ENCODE peak calls at places on chromosome 14, in eight cellular contexts. T, O, U, S, P, G, F and X are unnamed samples.

GRCh38 chr14:54220122-54220691 is 176.6 kb upstream of the CDKN3 start:
- ATAC-seq in T (no peak), O (no peak), U (no peak), S (peak; percentile 66), P (no peak), G (no peak), F (no peak), X (peak; percentile 69)

GRCh38 chr14:76143642-76144041 is 8.1 kb upstream of the GPATCH2L start:
- ATAC-seq in T (no peak), O (no peak), U (no peak), S (no peak), P (no peak), G (no peak), F (no peak), X (no peak)

GRCh38 chr14:71341160-71341559 is 433.9 kb downstream of the PCNX1 start:
- ATAC-seq in T (no peak), O (no peak), U (no peak), S (no peak), P (no peak), G (no peak), F (no peak), X (no peak)

GRCh38 chr14:78764240-78764639 is 594.1 kb downstream of the NRXN3 start:
- ATAC-seq in T (no peak), O (no peak), U (no peak), S (peak; percentile 51), P (no peak), G (no peak), F (no peak), X (no peak)

GRCh38 chr14:103385153-103385993 is at the start of gene MARK3:
- ATAC-seq in T (peak; percentile 99), O (peak; percentile 97), U (peak; percentile 99), S (peak; percentile 97), P (peak; percentile 95), G (peak; percentile 97), F (peak; percentile 94), X (peak; percentile 99)

GRCh38 chr14:72715910-72716268 is 178.0 kb downstream of the DPF3 start:
- ATAC-seq in T (no peak), O (no peak), U (no peak), S (no peak), P (peak; percentile 8), G (no peak), F (no peak), X (peak; percentile 17)

GRCh38 chr14:55446833-55447232 is 6.4 kb upstream of the TBPL2 start:
- ATAC-seq in T (no peak), O (no peak), U (no peak), S (peak; percentile 54), P (no peak), G (no peak), F (no peak), X (no peak)

GRCh38 chr14:85002846-85003245 is 527.1 kb upstream of the FLRT2 start:
- ATAC-seq in T (no peak), O (no peak), U (no peak), S (no peak), P (no peak), G (no peak), F (no peak), X (no peak)

GRCh38 chr14:93326196-93326595 is 6.6 kb downstream of the BTBD7 start:
- ATAC-seq in T (no peak), O (no peak), U (no peak), S (no peak), P (no peak), G (no peak), F (no peak), X (no peak)

GRCh38 chr14:103451401-103451800 is 66.2 kb downstream of the MARK3 start:
- ATAC-seq in T (no peak), O (no peak), U (no peak), S (no peak), P (no peak), G (no peak), F (no peak), X (no peak)

GRCh38 chr14:76967788-76968187 is 60.7 kb downstream of the IRF2BPL start:
- ATAC-seq in T (no peak), O (no peak), U (no peak), S (no peak), P (no peak), G (no peak), F (no peak), X (no peak)

GRCh38 chr14:86640288-86640687 is 1110.3 kb downstream of the FLRT2 start:
- ATAC-seq in T (no peak), O (no peak), U (no peak), S (peak; percentile 28), P (no peak), G (no peak), F (no peak), X (no peak)

GRCh38 chr14:102279688-102280348 is 25.1 kb downstream of the MOK start:
- ATAC-seq in T (peak; percentile 95), O (peak; percentile 48), U (peak; percentile 57), S (no peak), P (no peak), G (peak; percentile 90), F (no peak), X (no peak)

GRCh38 chr14:45785240-45785639 is 532.2 kb upstream of the MIS18BP1 start:
- ATAC-seq in T (no peak), O (no peak), U (no peak), S (no peak), P (no peak), G (no peak), F (no peak), X (no peak)

GRCh38 chr14:103806805-103807204 is 40.6 kb downstream of the PPP1R13B start:
- ATAC-seq in T (no peak), O (no peak), U (no peak), S (no peak), P (peak; percentile 88), G (no peak), F (no peak), X (no peak)

GRCh38 chr14:71362920-71363584 is 455.8 kb downstream of the PCNX1 start:
- ATAC-seq in T (no peak), O (no peak), U (peak; percentile 34), S (no peak), P (peak; percentile 73), G (no peak), F (no peak), X (peak; percentile 40)

GRCh38 chr14:102848830-102849521 is 71.7 kb downstream of the TRAF3 start:
- ATAC-seq in T (no peak), O (no peak), U (peak; percentile 62), S (peak; percentile 34), P (peak; percentile 61), G (no peak), F (peak; percentile 67), X (no peak)

GRCh38 chr14:104143521-104144452 is 5.4 kb downstream of the KIF26A start:
- ATAC-seq in T (no peak), O (no peak), U (no peak), S (no peak), P (no peak), G (no peak), F (no peak), X (no peak)

GRCh38 chr14:88164906-88165534 is 158.0 kb downstream of the KCNK10 start:
- ATAC-seq in T (no peak), O (no peak), U (no peak), S (no peak), P (peak; percentile 47), G (no peak), F (no peak), X (no peak)

GRCh38 chr14:72479471-72479931 is 414.4 kb downstream of the DPF3 start:
- ATAC-seq in T (no peak), O (no peak), U (no peak), S (peak; percentile 78), P (peak; percentile 33), G (no peak), F (peak; percentile 84), X (no peak)

GRCh38 chr14:56855891-56856461 is 45.7 kb upstream of the OTX2 start:
- ATAC-seq in T (no peak), O (peak; percentile 56), U (no peak), S (peak; percentile 97), P (no peak), G (no peak), F (peak; percentile 31), X (no peak)
- TF ChIP-seq POLR2AphosphoS5 in T (no peak), O (no peak), U (no peak), S (no peak), P (no peak), G (no peak), F (no peak), X (no peak)

GRCh38 chr14:49770212-49770817 is 2.4 kb downstream of the KLHDC2 start:
- ATAC-seq in T (peak; percentile 46), O (peak; percentile 73), U (peak; percentile 24), S (no peak), P (no peak), G (no peak), F (no peak), X (no peak)
- TF ChIP-seq POLR2AphosphoS5 in T (peak; percentile 48), O (peak; percentile 91), U (no peak), S (no peak), P (no peak), G (no peak), F (no peak), X (no peak)

DNA sequence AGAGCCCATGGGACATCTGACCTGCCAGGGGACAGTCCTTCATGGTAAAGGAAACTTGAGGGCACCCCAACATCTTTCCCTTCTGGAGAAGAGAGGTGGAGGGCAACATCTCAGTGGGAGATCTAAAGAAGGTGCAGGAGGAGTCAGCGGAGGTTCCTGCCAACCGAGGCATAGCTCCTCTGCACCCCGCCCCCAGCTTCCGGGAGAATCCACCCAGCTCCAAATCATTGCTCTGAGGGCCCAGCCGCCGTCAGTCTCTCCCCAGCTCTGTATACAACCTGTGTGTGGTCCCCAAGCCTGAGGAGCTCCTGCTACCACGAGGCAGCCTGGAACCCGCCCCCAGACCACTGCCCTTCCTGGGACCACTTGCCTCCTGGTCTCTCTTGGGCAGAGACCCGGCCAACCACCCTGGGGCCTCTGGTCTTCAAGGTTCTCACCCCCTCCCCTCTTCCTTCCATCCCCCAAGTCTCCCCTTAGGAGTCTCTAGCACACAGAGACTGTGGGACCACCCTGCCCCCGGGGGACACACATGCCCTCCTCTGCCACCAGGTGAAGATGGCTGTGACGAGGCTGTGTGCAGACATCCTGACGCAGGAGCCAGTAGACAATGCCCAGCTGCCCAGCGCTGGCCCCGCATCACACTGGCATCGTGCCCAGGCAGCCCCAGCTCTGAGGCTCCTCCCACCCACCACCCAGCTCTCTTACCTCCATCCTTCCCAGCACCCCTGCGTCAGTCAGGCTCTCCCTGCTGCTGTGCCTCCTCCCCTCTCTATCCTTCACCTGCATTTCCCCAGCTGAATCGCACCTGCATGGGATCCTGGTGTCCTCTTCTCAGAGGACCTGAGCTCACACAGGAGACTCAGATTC is 13.0 kb upstream of the NUDT14 start:
- ATAC-seq in T (no peak), O (no peak), U (no peak), S (no peak), P (peak; percentile 54), G (no peak), F (no peak), X (no peak)
- TF ChIP-seq POLR2AphosphoS5 in T (no peak), O (no peak), U (no peak), S (no peak), P (no peak), G (no peak), F (no peak), X (no peak)

DNA sequence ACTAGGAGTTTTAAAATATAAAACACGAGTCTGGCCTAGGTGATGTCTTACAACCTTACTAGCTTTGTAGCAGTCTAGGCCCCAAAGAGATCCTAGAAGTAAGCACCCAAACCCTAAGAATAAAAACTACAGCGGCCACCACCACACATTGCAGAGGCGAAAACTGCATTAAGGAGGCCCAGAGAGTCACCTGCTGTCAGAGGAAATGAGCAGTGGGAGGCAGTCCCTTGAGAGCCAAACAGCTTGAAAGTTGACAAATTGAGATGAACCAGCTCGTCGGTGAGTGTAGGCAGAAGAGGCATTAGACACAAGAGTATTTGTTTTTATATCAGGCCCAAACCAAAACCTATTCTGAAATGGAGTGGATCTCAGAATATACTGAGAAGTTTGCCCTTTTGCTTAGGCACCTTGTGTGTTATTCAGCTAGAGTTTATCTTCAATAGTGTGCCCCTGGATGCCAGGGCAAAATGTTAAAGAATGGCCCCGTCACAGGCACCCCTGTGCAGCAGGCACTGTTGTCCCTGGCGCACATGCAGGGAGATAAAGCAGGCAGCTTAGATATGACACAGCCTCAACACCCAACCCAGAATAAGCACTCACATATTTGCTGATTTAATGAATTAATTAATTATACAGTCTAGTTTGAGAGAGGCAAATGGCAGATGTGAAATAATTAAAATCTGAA is 56.7 kb downstream of the TTC7B start:
- ATAC-seq in T (no peak), O (no peak), U (no peak), S (no peak), P (peak; percentile 9), G (no peak), F (no peak), X (no peak)
- TF ChIP-seq POLR2AphosphoS5 in T (no peak), O (no peak), U (no peak), S (no peak), P (no peak), G (no peak), F (no peak), X (no peak)